ENCODE peak calls at places on chromosomes 11 and 22, in four cellular contexts. I is posterior vena cava; F is activated CD4-positive, alpha-beta T cell treated with anti-CD3 and anti-CD28 coated beads, Interleukin-2, amount 50 U/mL, for 48 hours; K is hypothalamus. Q is an unnamed sample.
A peak's percentile ranks its signal among the peaks of the same experiment; 100 is the strongest.

GRCh38 chr11:129866328-129866727 is 29.1 kb downstream of the NFRKB start:
- DNase-seq in F (no peak), I (no peak), K (no peak), Q (no peak)

GRCh38 chr11:66113132-66113856 is 43.2 kb downstream of the PACS1 start:
- DNase-seq in F (no peak), K (no peak), I (no peak), Q (no peak)

GRCh38 chr11:121572581-121573059 is 119.9 kb upstream of the SORL1-AS1 start:
- DNase-seq in I (no peak), K (peak; percentile 55), F (no peak), Q (no peak)

GRCh38 chr11:100823360-100823759 is 136.3 kb downstream of the ARHGAP42 start:
- DNase-seq in F (no peak), K (no peak), I (no peak), Q (no peak)

GRCh38 chr22:41478473-41478872 is 9.6 kb downstream of the ACO2 start:
- DNase-seq in I (peak; percentile 19), K (no peak), F (no peak), Q (no peak)

GRCh38 chr11:17803751-17804334 is 69.3 kb downstream of the KCNC1 start:
- DNase-seq in F (no peak), K (no peak), I (no peak), Q (no peak)

GRCh38 chr11:31870609-31871309 is 59.6 kb upstream of the PAX6 start:
- DNase-seq in K (no peak), I (no peak), F (peak; percentile 12), Q (peak; percentile 70)

GRCh38 chr11:72932132-72932570 is 117.9 kb downstream of the ATG16L2 start:
- DNase-seq in I (no peak), F (no peak), K (no peak), Q (no peak)

GRCh38 chr11:122678406-122678805 is 22.9 kb downstream of the UBASH3B start:
- DNase-seq in K (no peak), F (no peak), I (no peak), Q (no peak)

GRCh38 chr11:20243974-20244373 is 83.7 kb upstream of the DBX1 start:
- DNase-seq in F (no peak), I (no peak), K (no peak), Q (no peak)

GRCh38 chr11:77211594-77212251 is 83.7 kb downstream of the MYO7A start:
- DNase-seq in I (no peak), F (no peak), K (no peak), Q (no peak)

GRCh38 chr11:57571631-57572030 is 4.2 kb upstream of the UBE2L6 start:
- DNase-seq in K (no peak), I (no peak), F (no peak), Q (no peak)

GRCh38 chr11:10308208-10308954 is 3.5 kb downstream of the ADM start:
- DNase-seq in I (no peak), K (no peak), F (no peak), Q (no peak)

GRCh38 chr22:32712644-32713355 is 88.7 kb upstream of the TIMP3 start:
- DNase-seq in I (no peak), K (no peak), F (no peak), Q (no peak)

GRCh38 chr11:37504066-37504611 is 906.1 kb upstream of the RAG2 start:
- DNase-seq in K (no peak), I (no peak), F (no peak), Q (no peak)

GRCh38 chr11:12777208-12777874 is 103.1 kb downstream of the TEAD1 start:
- DNase-seq in I (no peak), K (no peak), F (no peak), Q (no peak)

GRCh38 chr11:48012051-48012391 is 31.7 kb downstream of the PTPRJ start:
- DNase-seq in F (peak; percentile 43), K (no peak), I (no peak), Q (no peak)

GRCh38 chr11:57499413-57499982 is 16.0 kb downstream of the SLC43A1 start:
- DNase-seq in K (peak; percentile 70), I (peak; percentile 98), F (peak; percentile 39), Q (peak; percentile 94)

GRCh38 chr11:129881570-129882170 is 13.7 kb downstream of the NFRKB start:
- DNase-seq in I (no peak), K (no peak), F (peak; percentile 49), Q (peak; percentile 70)

GRCh38 chr11:41281131-41281742 is 178.2 kb downstream of the LRRC4C start:
- DNase-seq in F (no peak), I (no peak), K (no peak), Q (no peak)

GRCh38 chr11:115623021-115623451 is 118.8 kb upstream of the CADM1 start:
- DNase-seq in I (peak; percentile 95), F (no peak), K (no peak), Q (no peak)

GRCh38 chr11:27718346-27718852 is 18.1 kb upstream of the BDNF start:
- DNase-seq in K (no peak), I (no peak), F (no peak), Q (peak; percentile 24)

GRCh38 chr11:110086892-110087309 is 6.3 kb upstream of the ZC3H12C start:
- DNase-seq in K (no peak), F (no peak), I (no peak), Q (no peak)

GRCh38 chr22:27880778-27881394 is 38.2 kb downstream of the PITPNB start:
- DNase-seq in K (peak; percentile 21), F (no peak), I (no peak), Q (peak; percentile 48)

GRCh38 chr22:37544955-37545702 is 15.2 kb upstream of the CDC42EP1 start:
- DNase-seq in I (peak; percentile 90), F (peak; percentile 75), K (no peak), Q (peak; percentile 90)

GRCh38 chr11:123616505-123617198 is 37.8 kb downstream of the SCN3B start:
- DNase-seq in K (no peak), I (no peak), F (no peak), Q (no peak)

GRCh38 chr11:76810151-76810853 is 27.1 kb downstream of the TSKU start:
- DNase-seq in I (peak; percentile 72), F (peak; percentile 58), K (peak; percentile 6), Q (peak; percentile 47)

GRCh38 chr11:74720596-74721478 is 10.4 kb downstream of the CHRDL2 start:
- DNase-seq in I (peak; percentile 89), K (no peak), F (no peak), Q (no peak)

GRCh38 chr11:125626381-125626950 is 1.5 kb downstream of the CHEK1 start:
- DNase-seq in F (peak; percentile 8), I (no peak), K (no peak), Q (no peak)

GRCh38 chr11:61083601-61084147 is 18.6 kb upstream of the CD5 start:
- DNase-seq in K (no peak), I (peak; percentile 36), F (peak; percentile 66), Q (no peak)

GRCh38 chr11:35011389-35011788 is 95.0 kb downstream of the PDHX start:
- DNase-seq in I (no peak), F (no peak), K (no peak), Q (no peak)

GRCh38 chr11:13862845-13863392 is 99.6 kb upstream of the SPON1 start:
- DNase-seq in I (no peak), K (no peak), F (no peak), Q (no peak)

GRCh38 chr11:44305643-44306468 is 4.1 kb downstream of the ALX4 start:
- DNase-seq in F (peak; percentile 31), I (no peak), K (no peak), Q (no peak)

GRCh38 chr22:19410941-19411689 is 20.4 kb downstream of the HIRA start:
- DNase-seq in I (no peak), K (no peak), F (no peak), Q (no peak)

GRCh38 chr22:26846645-26847044 is 189.3 kb downstream of the MIAT start:
- DNase-seq in F (no peak), I (no peak), K (no peak), Q (no peak)

GRCh38 chr22:25726241-25726640 is 15.7 kb upstream of the MYO18B start:
- DNase-seq in K (no peak), I (no peak), F (no peak), Q (no peak)

GRCh38 chr11:95230054-95231034 is 658 bp downstream of the SESN3 start:
- DNase-seq in I (peak; percentile 78), F (peak; percentile 33), K (no peak), Q (peak; percentile 47)

GRCh38 chr22:31533391-31533790 is 37.1 kb downstream of the SFI1 start:
- DNase-seq in F (no peak), K (no peak), I (no peak), Q (no peak)

Q was measured in endothelial cell.